ENCODE peak calls at places on chromosomes 3 and 15, in seven cellular contexts. H is NCI-H1105, U is adrenal gland, D is NB4, M is C1 segment of cervical spinal cord, W is lower leg skin, E is T-helper 17 cell. K is an unnamed sample.

GRCh38 chr3:73073091-73073707 is 11.7 kb downstream of the EBLN2 start:
- DNase-seq in U (no peak), E (no peak), H (no peak), D (no peak), M (no peak), W (no peak), K (no peak)

GRCh38 chr15:73884159-73884558 is 10.8 kb downstream of the TBC1D21 start:
- DNase-seq in E (no peak), U (no peak), M (no peak), D (no peak), H (no peak), W (peak), K (no peak)

GRCh38 chr15:92092391-92092790 is 238.9 kb downstream of the SLCO3A1 start:
- DNase-seq in D (no peak), H (no peak), W (no peak), M (no peak), E (no peak), U (no peak), K (no peak)

GRCh38 chr3:12944849-12945248 is 103.5 kb upstream of the RPL32 start:
- DNase-seq in M (peak), D (no peak), W (no peak), H (no peak), E (no peak), U (no peak), K (peak)

GRCh38 chr3:132984181-132984580 is 54.0 kb upstream of the TMEM108 start:
- DNase-seq in E (no peak), M (no peak), U (no peak), D (no peak), H (no peak), W (no peak), K (no peak)

GRCh38 chr3:177930771-177931170 is 605.5 kb upstream of the KCNMB2 start:
- DNase-seq in U (no peak), M (no peak), W (no peak), H (no peak), E (no peak), D (no peak), K (no peak)

GRCh38 chr3:61663728-61664492 is 102.5 kb downstream of the PTPRG start:
- DNase-seq in W (no peak), H (no peak), E (no peak), M (no peak), D (no peak), U (no peak), K (no peak)

GRCh38 chr3:79326642-79327041 is 441.2 kb downstream of the ROBO1 start:
- DNase-seq in E (no peak), M (no peak), H (no peak), W (no peak), D (no peak), U (no peak), K (no peak)

GRCh38 chr15:66635817-66636216 is 66.2 kb upstream of the SMAD6 start:
- DNase-seq in W (no peak), E (no peak), H (no peak), M (no peak), D (no peak), U (no peak), K (no peak)

GRCh38 chr3:185555101-185555501 is 2.7 kb upstream of the LIPH start:
- DNase-seq in E (no peak), D (no peak), W (no peak), H (no peak), M (no peak), U (no peak), K (no peak)

GRCh38 chr3:119570229-119570628 is 9.1 kb upstream of the ADPRH start:
- DNase-seq in W (no peak), E (no peak), M (no peak), D (peak), U (no peak), H (no peak), K (no peak)

GRCh38 chr3:131174752-131175151 is 148.1 kb downstream of the NEK11 start:
- DNase-seq in D (peak), U (no peak), M (no peak), E (no peak), W (no peak), H (no peak), K (no peak)

GRCh38 chr15:98801234-98801561 is 152.9 kb downstream of the IGF1R start:
- DNase-seq in W (no peak), E (no peak), M (peak), H (no peak), D (no peak), U (no peak), K (peak)

GRCh38 chr3:123447749-123448502 is 964 bp downstream of the ADCY5 start:
- DNase-seq in H (peak), W (no peak), M (no peak), D (no peak), U (no peak), E (peak), K (no peak)

GRCh38 chr15:58520936-58521292 is 89.1 kb downstream of the LIPC start:
- DNase-seq in D (no peak), U (peak), W (peak), M (no peak), E (no peak), H (no peak), K (no peak)

GRCh38 chr3:47245271-47245670 is 37.3 kb downstream of the KIF9 start:
- DNase-seq in U (no peak), D (no peak), M (no peak), H (no peak), E (no peak), W (no peak), K (no peak)

GRCh38 chr3:45554001-45554691 is 40.4 kb upstream of the LIMD1 start:
- DNase-seq in W (peak), D (peak), M (no peak), H (no peak), E (no peak), U (peak), K (no peak)

GRCh38 chr3:8446845-8447244 is 54.8 kb upstream of the LMCD1 start:
- DNase-seq in H (no peak), M (no peak), U (no peak), W (no peak), D (no peak), E (no peak), K (no peak)

GRCh38 chr3:177597325-177598109 is 400.2 kb upstream of the TBL1XR1 start:
- DNase-seq in U (peak), H (peak), W (peak), E (peak), M (peak), D (peak), K (peak)

GRCh38 chr3:94098487-94098886 is 35.6 kb downstream of the NSUN3 start:
- DNase-seq in U (no peak), W (no peak), H (no peak), D (peak), M (no peak), E (no peak), K (no peak)

GRCh38 chr3:138398791-138399575 is 35.4 kb upstream of the ESYT3 start:
- DNase-seq in D (no peak), E (no peak), U (peak), M (no peak), W (peak), H (no peak), K (no peak)

GRCh38 chr3:38644016-38644661 is 5.3 kb downstream of the SCN5A start:
- DNase-seq in W (peak), U (no peak), E (no peak), H (no peak), D (no peak), M (no peak), K (no peak)

GRCh38 chr3:8712045-8712870 is 21.3 kb upstream of the CAV3 start:
- DNase-seq in E (no peak), U (no peak), D (peak), M (no peak), W (no peak), H (no peak), K (no peak)

GRCh38 chr3:184712248-184712559 is 340 bp upstream of the MAGEF1 start:
- DNase-seq in W (no peak), D (no peak), U (no peak), H (no peak), M (no peak), E (no peak), K (no peak)

GRCh38 chr15:44775923-44776322 is 39.6 kb downstream of the TRIM69 start:
- DNase-seq in W (no peak), M (peak), H (peak), U (peak), E (no peak), D (no peak), K (peak)

GRCh38 chr15:81308260-81308659 is 15.7 kb downstream of the STARD5 start:
- DNase-seq in H (no peak), D (no peak), M (no peak), E (no peak), U (no peak), W (no peak), K (no peak)

GRCh38 chr3:175617247-175617646 is 758.1 kb downstream of the NAALADL2 start:
- DNase-seq in M (no peak), E (no peak), H (no peak), U (no peak), D (no peak), W (no peak), K (no peak)

GRCh38 chr3:59313365-59313764 is 263.5 kb upstream of the CFAP20DC start:
- DNase-seq in U (peak), E (peak), H (no peak), D (peak), M (no peak), W (no peak), K (no peak)

GRCh38 chr15:32704343-32705076 is 13.3 kb upstream of the GREM1 start:
- DNase-seq in D (no peak), H (no peak), M (no peak), U (no peak), W (no peak), E (no peak), K (no peak)